ENCODE peak calls at places on chromosomes 13 and 19, in four cellular contexts. B is K562, A is GM12878, K is HepG2. H is an unnamed sample.

GRCh38 chr13:104597554-104598240 is 1531.5 kb upstream of the SLC10A2 start:
- DNase-seq in K (no peak), A (no peak), B (no peak), H (no peak)

GRCh38 chr19:6100284-6100915 is 9.9 kb downstream of the RFX2 start:
- DNase-seq in A (no peak), K (no peak), B (peak), H (no peak)

GRCh38 chr13:39599842-39600241 is 3.2 kb downstream of the LHFPL6 start:
- DNase-seq in K (no peak), A (no peak), B (no peak), H (no peak)

GRCh38 chr19:1253514-1254080 is 5.2 kb downstream of the MIDN start:
- DNase-seq in K (peak), A (no peak), B (peak), H (no peak)

GRCh38 chr19:53101518-53101917 is 1.7 kb downstream of the ZNF160 start:
- DNase-seq in A (no peak), K (no peak), B (peak), H (no peak)

GRCh38 chr19:14346279-14346678 is 35.0 kb upstream of the ADGRE5 start:
- DNase-seq in A (no peak), K (no peak), B (no peak), H (no peak)

GRCh38 chr19:37931941-37932655 is 25.1 kb downstream of the SIPA1L3 start:
- DNase-seq in B (no peak), A (no peak), K (peak), H (no peak)

GRCh38 chr13:95607363-95607762 is 37.1 kb downstream of the DZIP1 start:
- DNase-seq in B (no peak), K (no peak), A (no peak), H (no peak)

GRCh38 chr13:105597573-105597972 is 937.9 kb downstream of the EFNB2 start:
- DNase-seq in A (no peak), B (no peak), K (no peak), H (no peak)

GRCh38 chr13:82947121-82948077 is 934.9 kb downstream of the SLITRK1 start:
- DNase-seq in B (no peak), A (no peak), K (no peak), H (no peak)

GRCh38 chr13:94435604-94436226 is 43.8 kb downstream of the DCT start:
- DNase-seq in B (peak), K (peak), A (no peak), H (peak)

GRCh38 chr19:35143231-35143715 is at the start of gene FXYD7:
- DNase-seq in B (no peak), A (no peak), K (no peak), H (no peak)

GRCh38 chr13:29386246-29386645 is 209.2 kb downstream of the SLC7A1 start:
- DNase-seq in A (no peak), K (no peak), B (no peak), H (no peak)

GRCh38 chr19:47992070-47992469 is at the start of gene BSPH1:
- DNase-seq in A (no peak), B (no peak), K (no peak), H (no peak)

GRCh38 chr19:5448374-5448773 is 6.8 kb upstream of the ZNRF4 start:
- DNase-seq in A (no peak), K (no peak), B (no peak), H (no peak)

GRCh38 chr13:95553271-95553588 is 710 bp downstream of the CLDN10 start:
- DNase-seq in B (no peak), K (no peak), A (no peak), H (no peak)

GRCh38 chr19:29269641-29270040 is 56.7 kb upstream of the UQCRFS1 start:
- DNase-seq in B (no peak), K (no peak), A (no peak), H (no peak)

GRCh38 chr19:8666814-8667405 is 31.7 kb downstream of the ACTL9 start:
- DNase-seq in K (no peak), A (no peak), B (no peak), H (no peak)

GRCh38 chr13:71309905-71310304 is 557.1 kb downstream of the DACH1 start:
- DNase-seq in K (no peak), A (no peak), B (no peak), H (no peak)

GRCh38 chr13:39578821-39579291 is 24.1 kb downstream of the LHFPL6 start:
- DNase-seq in A (no peak), B (no peak), K (no peak), H (peak)

GRCh38 chr13:33245505-33245904 is 40.0 kb downstream of the STARD13 start:
- DNase-seq in K (no peak), A (no peak), B (no peak), H (no peak)

GRCh38 chr13:72760189-72760588 is 21.5 kb downstream of the DIS3 start:
- DNase-seq in B (no peak), K (no peak), A (no peak), H (no peak)

DNA sequence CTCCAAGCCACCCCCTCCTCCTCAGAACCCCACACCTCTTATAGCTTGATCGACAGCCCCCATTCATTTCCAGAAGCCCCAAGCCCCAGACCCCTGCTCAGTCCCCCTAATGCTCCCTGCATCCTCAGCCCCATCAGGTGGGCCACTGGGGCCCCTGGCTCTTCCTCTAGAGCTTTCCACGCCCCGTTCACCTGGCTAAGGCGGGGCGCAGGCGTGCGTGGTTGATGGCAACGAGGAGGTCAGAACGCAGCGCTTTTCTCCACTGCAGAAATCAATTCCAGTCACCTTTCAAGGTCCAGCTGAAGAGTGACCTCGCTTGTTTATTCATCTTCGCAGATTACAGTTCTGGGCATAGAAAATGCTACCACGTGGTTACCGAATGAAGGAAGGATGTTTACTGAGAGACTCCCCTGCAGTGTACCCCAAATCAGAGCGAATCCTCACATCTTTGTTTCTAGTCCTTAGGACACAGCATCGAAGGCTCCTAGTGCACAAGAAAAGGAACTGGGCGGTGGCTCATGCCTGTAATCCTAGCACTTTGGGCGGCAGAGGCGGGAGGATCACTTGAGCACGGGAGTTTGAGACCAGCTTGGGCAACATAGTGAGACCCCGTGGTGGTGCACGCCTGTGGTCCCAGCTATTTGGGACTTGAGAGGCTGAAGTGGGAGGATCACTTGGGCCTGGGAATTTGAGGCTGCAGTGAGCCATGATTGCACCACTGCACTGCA is 798 bp upstream of the PBX4 start:
- DNase-seq in B (no peak), A (no peak), K (no peak), H (no peak)
- TF ChIP-seq TARDBP in B (no peak), A (no peak), K (no peak), H (no peak)

DNA sequence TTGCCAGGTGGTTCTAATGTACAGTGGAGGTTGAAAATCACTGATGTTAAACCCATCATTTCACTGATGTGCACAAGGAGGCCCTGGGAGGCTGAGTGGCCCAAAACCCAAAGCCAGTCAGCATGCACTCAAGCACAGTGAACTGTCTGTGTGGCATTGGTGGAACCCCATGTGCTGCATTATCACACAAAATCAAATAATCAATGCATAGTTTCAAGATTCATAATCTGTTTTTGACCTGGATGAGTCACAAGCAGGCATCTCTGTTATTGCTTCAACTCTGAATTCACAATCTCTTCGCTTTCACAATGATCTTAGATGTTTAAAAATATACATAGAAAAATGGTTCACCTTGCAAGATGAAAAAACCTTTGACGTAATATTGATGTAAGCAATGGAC is 455.4 kb downstream of the IRS2 start:
- DNase-seq in B (no peak), A (no peak), K (no peak), H (no peak)
- TF ChIP-seq TARDBP in B (no peak), A (no peak), K (no peak), H (no peak)

GRCh38 chr19:3691372-3691716 is 8.9 kb downstream of the PIP5K1C start:
- DNase-seq in K (no peak), A (no peak), B (no peak), H (no peak)

GRCh38 chr19:3690551-3691371 is 9.5 kb downstream of the PIP5K1C start:
- DNase-seq in B (no peak), K (no peak), A (no peak), H (no peak)

GRCh38 chr19:3684817-3685410 is 15.4 kb downstream of the PIP5K1C start:
- DNase-seq in B (no peak), K (no peak), A (no peak), H (no peak)

GRCh38 chr19:3687393-3687773 is 12.9 kb downstream of the PIP5K1C start:
- DNase-seq in B (no peak), A (no peak), K (no peak), H (no peak)

DNA sequence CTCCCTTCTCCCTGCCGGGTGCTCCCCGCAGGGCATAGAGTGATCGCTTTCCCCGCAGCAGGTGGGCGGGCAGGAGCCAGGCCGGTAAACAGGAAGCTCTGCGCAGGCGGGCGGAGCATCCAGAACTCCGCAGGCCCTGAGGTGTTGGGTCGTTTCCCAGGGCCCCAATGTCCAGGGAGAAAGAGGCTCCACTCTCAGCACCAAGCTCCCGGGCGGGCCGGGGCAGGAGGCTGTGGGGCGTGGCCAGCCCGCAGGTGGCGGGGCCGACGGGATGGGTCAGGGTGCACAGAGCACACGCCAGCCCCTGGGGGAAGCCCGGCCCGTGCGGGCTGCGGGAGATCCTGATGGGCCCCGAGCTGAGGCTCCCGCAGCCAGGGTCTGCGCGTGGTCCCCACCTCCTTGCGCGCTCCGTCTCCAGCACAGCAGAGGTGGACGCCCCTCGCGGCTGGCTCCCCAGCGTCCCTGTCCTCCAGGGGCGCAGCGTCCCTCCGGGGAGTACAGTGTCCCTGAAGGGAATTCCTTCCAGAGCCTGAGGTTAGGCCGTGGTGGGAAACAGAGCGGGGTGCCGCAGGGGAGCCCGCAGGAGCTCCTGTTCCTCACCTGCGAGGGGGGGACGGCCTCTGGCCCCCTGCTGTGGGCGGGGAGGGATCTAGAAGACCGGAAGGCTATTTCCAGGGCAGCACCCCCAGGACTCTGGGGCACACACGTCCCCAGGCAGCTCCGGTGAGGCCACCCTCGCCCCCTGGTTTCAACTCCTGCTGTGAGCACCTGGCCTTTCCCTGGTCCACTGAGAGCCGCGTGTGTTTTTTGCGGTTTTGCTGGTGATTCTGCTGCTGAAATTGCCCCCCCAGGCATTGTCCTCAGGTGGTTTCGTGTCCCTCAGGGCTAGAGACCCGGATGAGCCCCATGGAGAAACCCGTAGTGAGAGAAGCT is 12.2 kb downstream of the PIP5K1C start:
- DNase-seq in B (no peak), A (no peak), K (peak), H (no peak)
- TF ChIP-seq TARDBP in B (no peak), A (no peak), K (no peak), H (no peak)

GRCh38 chr19:33434090-33434885 is 60.8 kb downstream of the CEBPG start:
- DNase-seq in A (no peak), B (no peak), K (no peak), H (no peak)

GRCh38 chr19:33436360-33437345 is 63.1 kb downstream of the CEBPG start:
- DNase-seq in A (no peak), K (no peak), B (no peak), H (no peak)

GRCh38 chr19:33437351-33438015 is 64.0 kb downstream of the CEBPG start:
- DNase-seq in A (no peak), B (no peak), K (no peak), H (no peak)

GRCh38 chr19:33435706-33436359 is 62.3 kb downstream of the CEBPG start:
- DNase-seq in K (no peak), A (no peak), B (no peak), H (no peak)

GRCh38 chr19:33434886-33435705 is 61.6 kb downstream of the CEBPG start:
- DNase-seq in B (no peak), K (no peak), A (no peak), H (no peak)
- TF ChIP-seq TARDBP in B (no peak), K (no peak), A (no peak), H (no peak)

H was measured in HEK293T.